ENCODE peak calls at places on chromosomes 7 and 10, in four cellular contexts. One of them, this sample, is unnamed.

GRCh38 chr10:15344876-15345285 is 26.2 kb downstream of the FAM171A1 start:
- DNase-seq in spleen: no peak
- DNase-seq in GM12864: no peak
- DNase-seq in sigmoid colon: no peak
- DNase-seq in this sample: no peak

GRCh38 chr10:116947838-116948529 is 57.0 kb downstream of the SHTN1 start:
- DNase-seq in GM12864: no peak
- DNase-seq in spleen: no peak
- DNase-seq in sigmoid colon: no peak
- DNase-seq in this sample: no peak

GRCh38 chr7:89987665-89988064 is 166.6 kb upstream of the STEAP1 start:
- DNase-seq in sigmoid colon: no peak
- DNase-seq in spleen: no peak
- DNase-seq in GM12864: no peak
- DNase-seq in this sample: no peak

GRCh38 chr7:74221713-74222112 is 11.9 kb downstream of the LAT2 start:
- DNase-seq in GM12864: no peak
- DNase-seq in sigmoid colon: no peak
- DNase-seq in spleen: no peak
- DNase-seq in this sample: no peak

GRCh38 chr10:125124907-125125306 is 35.5 kb downstream of the CTBP2 start:
- DNase-seq in spleen: peak; percentile 29
- DNase-seq in GM12864: no peak
- DNase-seq in sigmoid colon: peak; percentile 57
- DNase-seq in this sample: no peak

GRCh38 chr7:82221152-82221674 is 222.4 kb downstream of the CACNA2D1 start:
- DNase-seq in sigmoid colon: no peak
- DNase-seq in GM12864: no peak
- DNase-seq in spleen: no peak
- DNase-seq in this sample: no peak

GRCh38 chr7:884191-885003 is 8.0 kb downstream of the GET4 start:
- DNase-seq in sigmoid colon: peak; percentile 61
- DNase-seq in GM12864: no peak
- DNase-seq in spleen: peak; percentile 72
- DNase-seq in this sample: no peak

GRCh38 chr7:54672519-54672918 is 86.5 kb downstream of the SEC61G start:
- DNase-seq in spleen: no peak
- DNase-seq in GM12864: no peak
- DNase-seq in sigmoid colon: no peak
- DNase-seq in this sample: no peak

GRCh38 chr10:62414359-62414758 is 40.2 kb downstream of the ZNF365 start:
- DNase-seq in spleen: no peak
- DNase-seq in GM12864: no peak
- DNase-seq in sigmoid colon: no peak
- DNase-seq in this sample: no peak

GRCh38 chr7:74193913-74194312 is 15.9 kb upstream of the LAT2 start:
- DNase-seq in GM12864: no peak
- DNase-seq in sigmoid colon: no peak
- DNase-seq in spleen: peak; percentile 47
- DNase-seq in this sample: no peak

GRCh38 chr7:39910108-39910869 is 39.8 kb upstream of the CDK13 start:
- DNase-seq in spleen: no peak
- DNase-seq in sigmoid colon: no peak
- DNase-seq in GM12864: no peak
- DNase-seq in this sample: no peak

GRCh38 chr7:152522551-152522950 is 86.7 kb upstream of the KMT2C start:
- DNase-seq in GM12864: no peak
- DNase-seq in sigmoid colon: no peak
- DNase-seq in spleen: no peak
- DNase-seq in this sample: no peak

GRCh38 chr10:43376828-43377227 is 5.4 kb downstream of the FXYD4 start:
- DNase-seq in GM12864: no peak
- DNase-seq in sigmoid colon: peak; percentile 48
- DNase-seq in spleen: peak; percentile 37
- DNase-seq in this sample: no peak

GRCh38 chr10:43376046-43376635 is 4.7 kb downstream of the FXYD4 start:
- DNase-seq in spleen: peak; percentile 51
- DNase-seq in GM12864: no peak
- DNase-seq in sigmoid colon: peak; percentile 55
- DNase-seq in this sample: no peak

GRCh38 chr10:43375401-43376020 is 4.1 kb downstream of the FXYD4 start:
- DNase-seq in sigmoid colon: peak; percentile 52
- DNase-seq in GM12864: no peak
- DNase-seq in spleen: peak; percentile 35
- DNase-seq in this sample: no peak

GRCh38 chr10:43374194-43374593 is 2.8 kb downstream of the FXYD4 start:
- DNase-seq in spleen: peak; percentile 61
- DNase-seq in sigmoid colon: peak; percentile 30
- DNase-seq in GM12864: no peak
- DNase-seq in this sample: no peak

DNA sequence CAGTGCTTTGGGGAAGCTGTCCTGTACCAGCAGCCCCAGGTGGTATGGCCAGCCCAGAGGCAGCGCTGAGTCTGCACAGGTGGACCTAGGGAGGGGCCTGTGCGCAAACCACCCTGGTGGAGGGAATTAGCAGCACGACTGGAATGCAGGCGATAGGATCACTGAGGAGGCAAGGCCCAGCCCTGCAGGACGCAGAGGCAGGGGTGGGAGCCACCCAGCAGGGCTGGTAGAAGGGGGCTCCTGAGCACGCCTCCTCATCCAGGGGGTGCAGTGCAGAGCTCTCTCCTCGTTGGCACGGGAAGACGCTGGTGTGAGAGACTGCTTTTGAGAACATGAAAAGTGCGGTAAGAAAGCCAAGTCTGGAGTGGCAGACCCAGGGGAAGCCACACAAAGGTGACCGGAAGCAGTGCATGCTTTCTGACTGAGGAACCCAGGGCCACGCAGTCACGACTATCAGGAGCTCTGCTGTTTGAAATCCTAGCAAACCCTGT is 6.0 kb downstream of the FXYD4 start:
- DNase-seq in GM12864: no peak
- DNase-seq in spleen: peak; percentile 45
- DNase-seq in sigmoid colon: peak; percentile 37
- DNase-seq in this sample: no peak
- TF ChIP-seq CTCF in GM12864: no peak
- TF ChIP-seq CTCF in spleen: no peak
- TF ChIP-seq CTCF in sigmoid colon: no peak
- TF ChIP-seq CTCF in this sample: no peak

GRCh38 chr7:93232673-93233018 is 480 bp downstream of the VPS50 start:
- DNase-seq in spleen: no peak
- DNase-seq in sigmoid colon: no peak
- DNase-seq in GM12864: no peak
- DNase-seq in this sample: no peak

GRCh38 chr7:93226310-93226709 is at the start of gene HEPACAM2:
- DNase-seq in GM12864: no peak
- DNase-seq in spleen: no peak
- DNase-seq in sigmoid colon: no peak
- DNase-seq in this sample: no peak

GRCh38 chr7:93228302-93228701 is 2.0 kb upstream of the HEPACAM2 start:
- DNase-seq in sigmoid colon: no peak
- DNase-seq in spleen: no peak
- DNase-seq in GM12864: peak; percentile 36
- DNase-seq in this sample: peak; percentile 36

GRCh38 chr7:93231264-93231663 is 902 bp upstream of the VPS50 start:
- DNase-seq in sigmoid colon: no peak
- DNase-seq in GM12864: no peak
- DNase-seq in spleen: no peak
- DNase-seq in this sample: no peak

GRCh38 chr7:93231799-93232672 is at the start of gene VPS50:
- DNase-seq in spleen: peak; percentile 97
- DNase-seq in sigmoid colon: peak; percentile 97
- DNase-seq in GM12864: peak; percentile 91
- DNase-seq in this sample: peak; percentile 88
- TF ChIP-seq CTCF in spleen: no peak
- TF ChIP-seq CTCF in sigmoid colon: no peak
- TF ChIP-seq CTCF in GM12864: no peak
- TF ChIP-seq CTCF in this sample: no peak

DNA sequence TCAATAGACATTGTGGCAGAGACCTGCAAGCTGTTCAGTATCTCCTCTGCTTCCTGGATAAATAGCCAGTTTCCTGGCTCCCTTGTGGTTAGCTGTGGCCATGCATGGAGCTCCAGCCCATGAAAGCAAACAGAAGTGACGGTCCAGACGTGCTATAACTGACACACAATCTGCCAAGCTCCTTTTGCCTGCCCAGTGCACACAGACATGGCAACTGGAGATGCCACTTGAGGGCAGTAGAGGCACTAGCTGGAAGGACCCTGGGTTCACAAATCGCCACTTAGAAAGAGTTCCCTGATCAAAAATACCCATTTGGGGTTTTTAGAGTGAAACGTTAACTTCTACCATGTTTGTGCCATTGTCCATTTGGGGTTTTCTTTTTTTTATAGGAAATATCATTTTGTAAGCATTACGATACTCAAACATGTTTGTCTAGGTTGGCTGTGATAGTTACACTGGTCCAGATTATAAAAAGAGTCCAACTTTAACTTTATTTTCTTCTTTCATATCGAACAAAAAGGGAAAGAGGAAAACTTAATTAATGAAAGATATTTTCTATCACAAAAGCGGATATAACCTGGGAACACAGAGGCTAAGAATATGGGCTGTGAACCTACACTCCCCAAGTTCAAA is 31.3 kb downstream of the KIN start:
- DNase-seq in spleen: no peak
- DNase-seq in sigmoid colon: no peak
- DNase-seq in GM12864: peak; percentile 4
- DNase-seq in this sample: peak; percentile 12
- TF ChIP-seq CTCF in spleen: peak; percentile 13
- TF ChIP-seq CTCF in sigmoid colon: no peak
- TF ChIP-seq CTCF in GM12864: peak; percentile 61
- TF ChIP-seq CTCF in this sample: peak; percentile 44

DNA sequence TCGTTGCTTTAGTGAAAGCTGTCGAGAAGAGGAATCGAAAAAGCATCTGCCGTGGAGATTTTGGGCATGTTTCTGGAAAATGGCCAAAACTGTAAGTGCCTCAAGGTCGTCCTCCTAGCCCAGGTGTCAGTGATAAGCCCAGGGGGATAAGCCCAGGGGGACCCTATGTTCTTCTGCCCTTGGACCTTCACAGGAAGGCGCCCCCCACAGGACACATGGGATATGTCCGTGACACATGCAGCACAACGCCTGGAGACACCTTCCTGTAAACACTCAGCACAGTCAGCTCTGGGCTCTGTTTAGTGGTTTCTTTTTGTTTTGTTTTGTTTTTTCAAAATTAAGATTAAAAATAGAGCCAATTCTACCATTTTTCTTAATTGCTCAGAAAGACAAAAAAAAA is 272.7 kb downstream of the KLF6 start:
- DNase-seq in sigmoid colon: no peak
- DNase-seq in GM12864: no peak
- DNase-seq in spleen: no peak
- DNase-seq in this sample: no peak
- TF ChIP-seq CTCF in sigmoid colon: no peak
- TF ChIP-seq CTCF in GM12864: peak; percentile 9
- TF ChIP-seq CTCF in spleen: no peak
- TF ChIP-seq CTCF in this sample: no peak

DNA sequence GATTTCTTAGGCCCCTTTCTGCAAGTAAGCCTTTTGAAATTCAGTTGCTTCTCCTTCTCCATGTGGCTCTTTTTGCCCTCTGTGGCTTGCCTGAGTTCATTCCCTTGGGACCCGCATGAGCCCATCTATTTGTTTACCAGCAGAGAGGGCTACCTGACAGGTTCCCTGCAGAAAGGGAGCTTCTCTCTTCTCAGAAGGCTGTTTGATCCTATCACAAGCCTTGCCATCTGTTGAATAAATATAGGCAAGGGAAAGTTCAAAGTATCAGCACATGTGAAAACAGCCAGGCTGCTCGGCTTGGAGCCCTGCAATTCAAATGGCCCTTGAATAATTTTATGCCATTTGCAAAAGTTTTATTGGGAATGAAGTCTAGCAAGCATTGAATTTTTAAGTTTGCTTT is 720.2 kb upstream of the FZD8 start:
- DNase-seq in spleen: no peak
- DNase-seq in GM12864: no peak
- DNase-seq in sigmoid colon: no peak
- DNase-seq in this sample: no peak
- TF ChIP-seq CTCF in spleen: no peak
- TF ChIP-seq CTCF in GM12864: no peak
- TF ChIP-seq CTCF in sigmoid colon: no peak
- TF ChIP-seq CTCF in this sample: no peak

GRCh38 chr7:151028948-151029501 is 775 bp downstream of the ABCB8 start:
- DNase-seq in GM12864: no peak
- DNase-seq in spleen: no peak
- DNase-seq in sigmoid colon: no peak
- DNase-seq in this sample: no peak

GRCh38 chr7:151024435-151025056 is at the start of gene ATG9B:
- DNase-seq in GM12864: no peak
- DNase-seq in spleen: no peak
- DNase-seq in sigmoid colon: no peak
- DNase-seq in this sample: no peak

GRCh38 chr7:151031011-151031410 is 2.8 kb downstream of the ABCB8 start:
- DNase-seq in sigmoid colon: no peak
- DNase-seq in GM12864: no peak
- DNase-seq in spleen: no peak
- DNase-seq in this sample: no peak

GRCh38 chr7:151025924-151026671 is 1.8 kb upstream of the ATG9B start:
- DNase-seq in GM12864: no peak
- DNase-seq in sigmoid colon: no peak
- DNase-seq in spleen: no peak
- DNase-seq in this sample: no peak

DNA sequence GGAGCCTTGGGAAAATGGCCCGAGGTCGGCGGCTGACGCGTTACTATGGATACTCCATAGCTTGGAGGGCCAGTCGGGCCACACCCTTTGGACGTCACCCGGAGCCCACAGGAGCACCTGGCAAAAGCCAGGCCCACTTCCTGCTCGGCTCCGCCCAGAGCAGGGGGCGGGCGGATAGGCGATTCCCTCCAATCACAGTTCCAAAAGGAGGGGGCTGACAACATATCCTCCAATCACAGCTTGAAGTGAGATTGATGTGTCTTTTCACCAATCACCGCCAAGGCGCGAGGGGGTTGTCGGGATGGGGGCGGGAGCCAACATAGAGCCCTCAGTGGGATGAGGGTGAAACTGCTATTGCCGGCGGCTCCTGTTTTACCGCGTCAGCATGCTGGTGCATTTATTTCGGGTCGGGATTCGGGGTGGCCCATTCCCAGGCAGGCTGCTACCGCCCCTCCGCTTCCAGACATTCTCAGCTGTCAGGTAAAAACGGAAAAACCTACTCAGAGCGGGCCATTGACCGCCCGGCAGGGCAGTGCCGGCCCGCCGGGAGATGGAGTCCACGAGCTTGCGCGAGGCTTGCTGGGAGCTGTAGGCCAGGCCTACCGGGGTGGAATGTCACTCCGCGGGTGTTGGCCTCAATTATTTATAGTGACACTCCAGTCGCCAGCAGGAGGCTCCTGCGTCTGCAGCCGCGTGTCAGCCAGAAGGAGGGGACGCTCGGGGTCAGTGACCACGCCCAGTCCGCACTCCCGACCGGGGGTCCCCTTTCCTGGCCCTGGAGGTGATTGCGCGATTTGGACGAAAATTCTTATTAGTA is at the start of gene ABCB8:
- DNase-seq in GM12864: peak; percentile 96
- DNase-seq in sigmoid colon: peak; percentile 99
- DNase-seq in spleen: peak; percentile 98
- DNase-seq in this sample: peak; percentile 99
- TF ChIP-seq CTCF in GM12864: peak; percentile 32
- TF ChIP-seq CTCF in sigmoid colon: peak; percentile 36
- TF ChIP-seq CTCF in spleen: peak; percentile 47
- TF ChIP-seq CTCF in this sample: peak; percentile 9

This sample was measured in GM20000.